ENCODE peak calls at places on chromosomes 2 and 18, in eight cellular contexts. One of them, this sample, is unnamed. For H3K4me1 and H3K27me3, the result is how much of the 10 kb centered on the place peaks cover.

GRCh38 chr2:107264184-107264583 is 378.2 kb upstream of the ST6GAL2 start:
- DNase-seq in neural progenitor cell: no peak
- DNase-seq in body of pancreas: no peak
- DNase-seq in lower lobe of right lung: no peak
- DNase-seq in PC-3: no peak
- DNase-seq in aorta: no peak
- DNase-seq in MM.1S: no peak
- DNase-seq in stomach: no peak
- DNase-seq in this sample: no peak

GRCh38 chr18:9898792-9899549 is 13.2 kb downstream of the TXNDC2 start:
- DNase-seq in neural progenitor cell: no peak
- DNase-seq in body of pancreas: no peak
- DNase-seq in lower lobe of right lung: no peak
- DNase-seq in PC-3: peak
- DNase-seq in aorta: no peak
- DNase-seq in MM.1S: no peak
- DNase-seq in stomach: no peak
- DNase-seq in this sample: no peak

GRCh38 chr2:118431188-118431562 is 342.9 kb downstream of the INSIG2 start:
- DNase-seq in neural progenitor cell: no peak
- DNase-seq in body of pancreas: no peak
- DNase-seq in lower lobe of right lung: no peak
- DNase-seq in PC-3: peak
- DNase-seq in aorta: no peak
- DNase-seq in MM.1S: no peak
- DNase-seq in stomach: no peak
- DNase-seq in this sample: no peak

GRCh38 chr18:3411854-3412268 is 38.1 kb upstream of the TGIF1 start:
- DNase-seq in neural progenitor cell: no peak
- DNase-seq in body of pancreas: no peak
- DNase-seq in lower lobe of right lung: peak
- DNase-seq in PC-3: no peak
- DNase-seq in aorta: no peak
- DNase-seq in MM.1S: no peak
- DNase-seq in stomach: peak
- DNase-seq in this sample: peak

GRCh38 chr2:219308142-219309093 is 783 bp downstream of the PTPRN start:
- DNase-seq in neural progenitor cell: peak
- DNase-seq in body of pancreas: peak
- DNase-seq in lower lobe of right lung: peak
- DNase-seq in PC-3: peak
- DNase-seq in aorta: no peak
- DNase-seq in MM.1S: peak
- DNase-seq in stomach: peak
- DNase-seq in this sample: peak

GRCh38 chr2:223928113-223929006 is 16.8 kb downstream of the WDFY1 start:
- DNase-seq in neural progenitor cell: no peak
- DNase-seq in body of pancreas: no peak
- DNase-seq in lower lobe of right lung: no peak
- DNase-seq in PC-3: no peak
- DNase-seq in aorta: no peak
- DNase-seq in MM.1S: no peak
- DNase-seq in stomach: no peak
- DNase-seq in this sample: no peak

GRCh38 chr2:25228848-25229674 is 60.7 kb upstream of the POMC start:
- DNase-seq in neural progenitor cell: peak
- DNase-seq in body of pancreas: peak
- DNase-seq in lower lobe of right lung: peak
- DNase-seq in PC-3: peak
- DNase-seq in aorta: peak
- DNase-seq in MM.1S: peak
- DNase-seq in stomach: peak
- DNase-seq in this sample: no peak

GRCh38 chr2:209721497-209721896 is 50.1 kb upstream of the UNC80 start:
- DNase-seq in neural progenitor cell: no peak
- DNase-seq in body of pancreas: no peak
- DNase-seq in lower lobe of right lung: no peak
- DNase-seq in PC-3: peak
- DNase-seq in aorta: no peak
- DNase-seq in MM.1S: no peak
- DNase-seq in stomach: no peak
- DNase-seq in this sample: no peak

GRCh38 chr2:16398487-16399043 is 267.1 kb downstream of the CYRIA start:
- DNase-seq in neural progenitor cell: no peak
- DNase-seq in body of pancreas: no peak
- DNase-seq in lower lobe of right lung: no peak
- DNase-seq in PC-3: no peak
- DNase-seq in aorta: no peak
- DNase-seq in MM.1S: no peak
- DNase-seq in stomach: no peak
- DNase-seq in this sample: no peak

GRCh38 chr2:80461505-80462197 is 157.1 kb upstream of the LRRTM1 start:
- DNase-seq in neural progenitor cell: peak
- DNase-seq in body of pancreas: no peak
- DNase-seq in lower lobe of right lung: no peak
- DNase-seq in PC-3: no peak
- DNase-seq in aorta: no peak
- DNase-seq in MM.1S: peak
- DNase-seq in stomach: no peak
- DNase-seq in this sample: no peak

GRCh38 chr2:85716346-85716880 is 22.3 kb downstream of the GNLY start:
- DNase-seq in neural progenitor cell: no peak
- DNase-seq in body of pancreas: no peak
- DNase-seq in lower lobe of right lung: no peak
- DNase-seq in PC-3: no peak
- DNase-seq in aorta: no peak
- DNase-seq in MM.1S: no peak
- DNase-seq in stomach: no peak
- DNase-seq in this sample: no peak

GRCh38 chr2:203811491-203812221 is 55.9 kb upstream of the CTLA4 start:
- DNase-seq in neural progenitor cell: no peak
- DNase-seq in body of pancreas: peak
- DNase-seq in lower lobe of right lung: peak
- DNase-seq in PC-3: peak
- DNase-seq in aorta: peak
- DNase-seq in MM.1S: peak
- DNase-seq in stomach: peak
- DNase-seq in this sample: peak

GRCh38 chr2:231384970-231385369 is 10.5 kb upstream of the B3GNT7 start:
- DNase-seq in neural progenitor cell: no peak
- DNase-seq in body of pancreas: no peak
- DNase-seq in lower lobe of right lung: no peak
- DNase-seq in PC-3: peak
- DNase-seq in aorta: no peak
- DNase-seq in MM.1S: no peak
- DNase-seq in stomach: no peak
- DNase-seq in this sample: no peak

GRCh38 chr18:58569490-58569911 is 59.4 kb downstream of the ALPK2 start:
- DNase-seq in neural progenitor cell: no peak
- DNase-seq in body of pancreas: peak
- DNase-seq in lower lobe of right lung: no peak
- DNase-seq in PC-3: no peak
- DNase-seq in aorta: no peak
- DNase-seq in MM.1S: no peak
- DNase-seq in stomach: no peak
- DNase-seq in this sample: no peak

GRCh38 chr2:144253743-144254142 is 266.2 kb downstream of the ZEB2 start:
- DNase-seq in neural progenitor cell: no peak
- DNase-seq in body of pancreas: no peak
- DNase-seq in lower lobe of right lung: no peak
- DNase-seq in PC-3: no peak
- DNase-seq in aorta: no peak
- DNase-seq in MM.1S: no peak
- DNase-seq in stomach: no peak
- DNase-seq in this sample: no peak

GRCh38 chr2:240277073-240277806 is 136.8 kb upstream of the OTOS start:
- DNase-seq in neural progenitor cell: no peak
- DNase-seq in body of pancreas: peak
- DNase-seq in lower lobe of right lung: no peak
- DNase-seq in PC-3: peak
- DNase-seq in aorta: peak
- DNase-seq in MM.1S: no peak
- DNase-seq in stomach: peak
- DNase-seq in this sample: no peak

GRCh38 chr2:138501427-138502252 is at the start of gene SPOPL:
- DNase-seq in neural progenitor cell: peak
- DNase-seq in body of pancreas: peak
- DNase-seq in lower lobe of right lung: peak
- DNase-seq in PC-3: peak
- DNase-seq in aorta: peak
- DNase-seq in MM.1S: peak
- DNase-seq in stomach: peak
- DNase-seq in this sample: peak

GRCh38 chr18:45930953-45931352 is 36.2 kb downstream of the EPG5 start:
- DNase-seq in neural progenitor cell: no peak
- DNase-seq in body of pancreas: no peak
- DNase-seq in lower lobe of right lung: no peak
- DNase-seq in PC-3: no peak
- DNase-seq in aorta: no peak
- DNase-seq in MM.1S: no peak
- DNase-seq in stomach: no peak
- DNase-seq in this sample: peak

GRCh38 chr2:1607971-1608688 is 136.2 kb downstream of the PXDN start:
- DNase-seq in neural progenitor cell: no peak
- DNase-seq in body of pancreas: no peak
- DNase-seq in lower lobe of right lung: no peak
- DNase-seq in PC-3: peak
- DNase-seq in aorta: peak
- DNase-seq in MM.1S: no peak
- DNase-seq in stomach: no peak
- DNase-seq in this sample: no peak

GRCh38 chr2:100008960-100009359 is 133.4 kb downstream of the AFF3 start:
- DNase-seq in neural progenitor cell: no peak
- DNase-seq in body of pancreas: no peak
- DNase-seq in lower lobe of right lung: no peak
- DNase-seq in PC-3: no peak
- DNase-seq in aorta: no peak
- DNase-seq in MM.1S: no peak
- DNase-seq in stomach: no peak
- DNase-seq in this sample: no peak

GRCh38 chr2:80363951-80364350 is 59.4 kb upstream of the LRRTM1 start:
- DNase-seq in neural progenitor cell: no peak
- DNase-seq in body of pancreas: no peak
- DNase-seq in lower lobe of right lung: no peak
- DNase-seq in PC-3: no peak
- DNase-seq in aorta: no peak
- DNase-seq in MM.1S: no peak
- DNase-seq in stomach: no peak
- DNase-seq in this sample: no peak

GRCh38 chr2:75450068-75450467 is 110.7 kb downstream of the EVA1A start:
- DNase-seq in neural progenitor cell: no peak
- DNase-seq in body of pancreas: no peak
- DNase-seq in lower lobe of right lung: no peak
- DNase-seq in PC-3: no peak
- DNase-seq in aorta: no peak
- DNase-seq in MM.1S: no peak
- DNase-seq in stomach: no peak
- DNase-seq in this sample: no peak

GRCh38 chr2:85053802-85054201 is 79.4 kb upstream of the TCF7L1 start:
- DNase-seq in neural progenitor cell: peak
- DNase-seq in body of pancreas: no peak
- DNase-seq in lower lobe of right lung: no peak
- DNase-seq in PC-3: peak
- DNase-seq in aorta: no peak
- DNase-seq in MM.1S: no peak
- DNase-seq in stomach: no peak
- DNase-seq in this sample: no peak

GRCh38 chr2:16069663-16069932 is 129.2 kb downstream of the MYCN start:
- DNase-seq in neural progenitor cell: no peak
- DNase-seq in body of pancreas: peak
- DNase-seq in lower lobe of right lung: no peak
- DNase-seq in PC-3: no peak
- DNase-seq in aorta: no peak
- DNase-seq in MM.1S: no peak
- DNase-seq in stomach: peak
- DNase-seq in this sample: no peak

GRCh38 chr2:72146357-72147302 is 1.0 kb downstream of the CYP26B1 start:
- DNase-seq in neural progenitor cell: peak
- DNase-seq in body of pancreas: peak
- DNase-seq in lower lobe of right lung: peak
- DNase-seq in PC-3: no peak
- DNase-seq in aorta: peak
- DNase-seq in MM.1S: no peak
- DNase-seq in stomach: peak
- DNase-seq in this sample: no peak

GRCh38 chr2:241499146-241499965 is 9.0 kb downstream of the STK25 start:
- DNase-seq in neural progenitor cell: no peak
- DNase-seq in body of pancreas: no peak
- DNase-seq in lower lobe of right lung: no peak
- DNase-seq in PC-3: no peak
- DNase-seq in aorta: no peak
- DNase-seq in MM.1S: no peak
- DNase-seq in stomach: no peak
- DNase-seq in this sample: no peak
- H3K4me1 ChIP-seq in neural progenitor cell: under half
- H3K4me1 ChIP-seq in body of pancreas: under half
- H3K4me1 ChIP-seq in lower lobe of right lung: under half
- H3K4me1 ChIP-seq in PC-3: under half
- H3K4me1 ChIP-seq in aorta: under half
- H3K4me1 ChIP-seq in MM.1S: under half
- H3K4me1 ChIP-seq in stomach: under half
- H3K4me1 ChIP-seq in this sample: under half

GRCh38 chr2:147846382-147847081 is 1.7 kb downstream of the ACVR2A start:
- DNase-seq in neural progenitor cell: no peak
- DNase-seq in body of pancreas: no peak
- DNase-seq in lower lobe of right lung: no peak
- DNase-seq in PC-3: peak
- DNase-seq in aorta: no peak
- DNase-seq in MM.1S: no peak
- DNase-seq in stomach: no peak
- DNase-seq in this sample: no peak
- H3K27me3 ChIP-seq in neural progenitor cell: under half
- H3K27me3 ChIP-seq in body of pancreas: under half
- H3K27me3 ChIP-seq in lower lobe of right lung: under half
- H3K27me3 ChIP-seq in PC-3: under half
- H3K27me3 ChIP-seq in aorta: under half
- H3K27me3 ChIP-seq in MM.1S: under half
- H3K27me3 ChIP-seq in stomach: under half
- H3K27me3 ChIP-seq in this sample: under half

GRCh38 chr2:40200516-40200915 is 251.4 kb downstream of the SLC8A1 start:
- DNase-seq in neural progenitor cell: no peak
- DNase-seq in body of pancreas: no peak
- DNase-seq in lower lobe of right lung: no peak
- DNase-seq in PC-3: no peak
- DNase-seq in aorta: no peak
- DNase-seq in MM.1S: no peak
- DNase-seq in stomach: no peak
- DNase-seq in this sample: no peak
- H3K27ac ChIP-seq in neural progenitor cell: no peak
- H3K27ac ChIP-seq in body of pancreas: no peak
- H3K27ac ChIP-seq in lower lobe of right lung: no peak
- H3K27ac ChIP-seq in PC-3: no peak
- H3K27ac ChIP-seq in aorta: no peak
- H3K27ac ChIP-seq in MM.1S: no peak
- H3K27ac ChIP-seq in stomach: no peak
- H3K27ac ChIP-seq in this sample: no peak

DNA sequence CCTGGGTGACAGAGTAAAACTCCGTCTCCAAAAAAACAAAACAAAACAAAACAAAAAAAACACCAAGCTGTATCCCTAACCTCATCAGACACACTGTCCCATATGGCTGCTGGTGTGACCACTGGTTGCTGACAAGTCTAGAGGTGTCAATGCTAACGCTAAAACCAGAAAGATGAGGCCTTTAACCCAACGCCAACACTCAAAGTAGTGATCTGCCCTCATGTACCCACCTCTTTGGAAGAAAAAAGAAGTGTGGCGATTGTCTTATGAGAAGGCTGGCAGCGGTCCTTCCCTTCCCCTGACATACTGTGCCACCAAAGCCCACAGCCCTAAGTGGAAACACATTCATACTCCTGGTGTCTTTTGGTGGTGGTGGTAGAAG is 9.9 kb downstream of the SERTAD2 start:
- DNase-seq in neural progenitor cell: no peak
- DNase-seq in body of pancreas: no peak
- DNase-seq in lower lobe of right lung: no peak
- DNase-seq in PC-3: no peak
- DNase-seq in aorta: no peak
- DNase-seq in MM.1S: no peak
- DNase-seq in stomach: no peak
- DNase-seq in this sample: no peak
- H3K4me1 ChIP-seq in neural progenitor cell: half or more
- H3K4me1 ChIP-seq in body of pancreas: half or more
- H3K4me1 ChIP-seq in lower lobe of right lung: half or more
- H3K4me1 ChIP-seq in PC-3: half or more
- H3K4me1 ChIP-seq in aorta: under half
- H3K4me1 ChIP-seq in MM.1S: half or more
- H3K4me1 ChIP-seq in stomach: under half
- H3K4me1 ChIP-seq in this sample: under half

This sample was measured in CD4-positive, alpha-beta memory T cell.